ENCODE peak calls at places on chromosomes 2 and 18, in nine cellular contexts. F is stimulated activated CD8-positive, alpha-beta memory T cell treated with anti-CD3 and anti-CD28 coated beads, Interleukin-15, amount 100 ng/mL, for 24 hours; J is activated CD8-positive, alpha-beta memory T cell treated with anti-CD3 and anti-CD28 coated beads, Interleukin-2, amount 50 U/mL, for 48 hours; P is naive thymus-derived CD4-positive, alpha-beta T cell; A is NCI-H774; L is IMR-90; H is GM19239; N is DMS153; T is substantia nigra. Z is an unnamed sample.
A peak's percentile ranks its signal among the peaks of the same experiment; 100 is the strongest.

GRCh38 chr2:148719941-148720436 is 75.4 kb downstream of the EPC2 start:
- DNase-seq in P (no peak), J (no peak), T (no peak), F (no peak), N (no peak), L (no peak), H (no peak), A (no peak), Z (no peak)

GRCh38 chr2:241154915-241155314 is 4.6 kb downstream of the PPP1R7 start:
- DNase-seq in H (no peak), L (peak; percentile 77), A (no peak), F (no peak), T (no peak), P (no peak), J (no peak), N (no peak), Z (no peak)

GRCh38 chr2:127514485-127514884 is 11.8 kb downstream of the IWS1 start:
- DNase-seq in F (no peak), N (no peak), T (peak; percentile 62), L (no peak), A (no peak), H (no peak), P (no peak), J (no peak), Z (no peak)

GRCh38 chr2:85017436-85018048 is 46.6 kb downstream of the KCMF1 start:
- DNase-seq in N (no peak), F (no peak), T (no peak), L (peak; percentile 36), P (no peak), H (no peak), A (no peak), J (no peak), Z (no peak)

GRCh38 chr18:54957295-54957694 is 2.0 kb downstream of the CCDC68 start:
- DNase-seq in T (no peak), H (no peak), J (no peak), P (no peak), A (no peak), L (no peak), F (no peak), N (no peak), Z (no peak)

GRCh38 chr2:121102949-121103348 is 182.1 kb downstream of the TFCP2L1 start:
- DNase-seq in T (no peak), N (no peak), F (no peak), J (no peak), A (no peak), H (no peak), L (no peak), P (no peak), Z (no peak)

GRCh38 chr2:63055510-63056308 is 5.1 kb downstream of the OTX1 start:
- DNase-seq in L (no peak), A (no peak), N (no peak), P (no peak), J (peak; percentile 66), F (no peak), H (peak; percentile 8), T (no peak), Z (peak; percentile 34)

GRCh38 chr2:62313433-62314227 is 117.7 kb downstream of the B3GNT2 start:
- DNase-seq in P (no peak), F (no peak), H (no peak), A (no peak), T (no peak), N (no peak), J (no peak), L (no peak), Z (no peak)

GRCh38 chr2:101762451-101763171 is 65.1 kb downstream of the MAP4K4 start:
- DNase-seq in N (no peak), F (no peak), A (no peak), H (no peak), P (no peak), J (no peak), T (no peak), L (no peak), Z (no peak)

GRCh38 chr2:62197017-62197586 is 1.2 kb downstream of the B3GNT2 start:
- DNase-seq in H (no peak), N (no peak), L (no peak), T (peak; percentile 12), P (peak; percentile 33), F (no peak), A (no peak), J (peak; percentile 72), Z (peak; percentile 45)

GRCh38 chr2:202337133-202337532 is 39.0 kb upstream of the BMPR2 start:
- DNase-seq in L (no peak), A (no peak), T (no peak), P (no peak), F (no peak), N (peak; percentile 0), J (no peak), H (no peak), Z (no peak)

GRCh38 chr2:8623576-8623957 is 58.3 kb upstream of the ID2 start:
- DNase-seq in N (no peak), A (no peak), H (no peak), L (no peak), F (no peak), P (no peak), J (no peak), T (no peak), Z (no peak)

GRCh38 chr2:75277111-75277510 is 77.8 kb upstream of the TACR1 start:
- DNase-seq in N (no peak), F (no peak), T (no peak), P (no peak), H (no peak), A (no peak), J (no peak), L (peak; percentile 61), Z (no peak)

GRCh38 chr2:45283764-45284620 is 274.7 kb upstream of the SIX2 start:
- DNase-seq in N (no peak), P (no peak), L (peak; percentile 83), H (no peak), F (no peak), J (no peak), A (no peak), T (no peak), Z (no peak)

GRCh38 chr2:191478754-191479679 is 198.9 kb upstream of the NABP1 start:
- DNase-seq in J (no peak), P (no peak), N (peak; percentile 54), T (no peak), L (peak; percentile 39), F (no peak), H (no peak), A (peak; percentile 20), Z (no peak)

GRCh38 chr2:150207979-150208378 is 279.5 kb downstream of the RND3 start:
- DNase-seq in T (no peak), F (no peak), A (peak; percentile 41), P (no peak), N (no peak), H (no peak), J (no peak), L (no peak), Z (no peak)

GRCh38 chr2:37639631-37640030 is 31.8 kb downstream of the CDC42EP3 start:
- DNase-seq in H (no peak), J (no peak), T (no peak), F (no peak), L (no peak), A (no peak), P (no peak), N (no peak), Z (no peak)

GRCh38 chr18:31611511-31611910 is 19.8 kb downstream of the TTR start:
- DNase-seq in T (no peak), N (no peak), H (no peak), A (no peak), P (no peak), F (no peak), L (no peak), J (no peak), Z (no peak)

GRCh38 chr2:193935114-193935513 is 1721.9 kb upstream of the SLC39A10 start:
- DNase-seq in F (no peak), L (no peak), P (no peak), T (no peak), H (no peak), N (no peak), A (no peak), J (no peak), Z (no peak)

GRCh38 chr18:77201508-77201907 is 48.1 kb upstream of the GALR1 start:
- DNase-seq in J (no peak), N (no peak), P (no peak), A (no peak), L (peak; percentile 27), T (no peak), F (no peak), H (no peak), Z (no peak)

GRCh38 chr2:186543561-186544131 is 46.2 kb upstream of the ITGAV start:
- DNase-seq in N (no peak), L (peak; percentile 80), A (no peak), F (no peak), H (no peak), P (no peak), T (no peak), J (no peak), Z (no peak)

GRCh38 chr2:1453561-1453960 is 40.3 kb downstream of the TPO start:
- DNase-seq in A (no peak), P (no peak), H (no peak), J (no peak), L (no peak), N (no peak), F (no peak), T (no peak), Z (no peak)

GRCh38 chr2:151851761-151852160 is 23.5 kb upstream of the ARL5A start:
- DNase-seq in N (no peak), P (no peak), H (no peak), J (no peak), F (no peak), T (no peak), L (no peak), A (no peak), Z (no peak)

GRCh38 chr2:47808614-47809013 is 25.7 kb downstream of the MSH6 start:
- DNase-seq in A (no peak), H (no peak), T (no peak), F (no peak), L (no peak), N (no peak), P (no peak), J (no peak), Z (no peak)

Z was measured in GM13977.